ENCODE peak calls at places on chromosomes 1 and 21, in nine cellular contexts. One of them, this sample, is unnamed. For H3K9me3, the result is how much of the 10 kb centered on the place peaks cover.

GRCh38 chr1:242004751-242005495 is 6.0 kb upstream of the MAP1LC3C start:
- DNase-seq in adrenal gland: no peak
- DNase-seq in IMR-90: no peak
- DNase-seq in left lung: no peak
- DNase-seq in astrocyte: peak
- DNase-seq in body of pancreas: no peak
- DNase-seq in left ventricle myocardium inferior: no peak
- DNase-seq in AG04450: no peak
- DNase-seq in lower lobe of right lung: no peak
- DNase-seq in this sample: no peak

GRCh38 chr1:215568287-215568692 is 1.2 kb downstream of the KCTD3 start:
- DNase-seq in adrenal gland: no peak
- DNase-seq in IMR-90: peak
- DNase-seq in left lung: no peak
- DNase-seq in astrocyte: peak
- DNase-seq in body of pancreas: peak
- DNase-seq in left ventricle myocardium inferior: no peak
- DNase-seq in AG04450: peak
- DNase-seq in lower lobe of right lung: no peak
- DNase-seq in this sample: peak

GRCh38 chr1:44029911-44030605 is 1.2 kb downstream of the SLC6A9 start:
- DNase-seq in adrenal gland: peak
- DNase-seq in IMR-90: peak
- DNase-seq in left lung: peak
- DNase-seq in astrocyte: peak
- DNase-seq in body of pancreas: peak
- DNase-seq in left ventricle myocardium inferior: peak
- DNase-seq in AG04450: peak
- DNase-seq in lower lobe of right lung: peak
- DNase-seq in this sample: peak

GRCh38 chr1:30929135-30929889 is 20.8 kb upstream of the SDC3 start:
- DNase-seq in adrenal gland: peak
- DNase-seq in IMR-90: peak
- DNase-seq in left lung: no peak
- DNase-seq in astrocyte: no peak
- DNase-seq in body of pancreas: peak
- DNase-seq in left ventricle myocardium inferior: no peak
- DNase-seq in AG04450: no peak
- DNase-seq in lower lobe of right lung: no peak
- DNase-seq in this sample: no peak

GRCh38 chr1:16196874-16197273 is 15.6 kb downstream of the ARHGEF19 start:
- DNase-seq in adrenal gland: no peak
- DNase-seq in IMR-90: no peak
- DNase-seq in left lung: no peak
- DNase-seq in astrocyte: no peak
- DNase-seq in body of pancreas: no peak
- DNase-seq in left ventricle myocardium inferior: no peak
- DNase-seq in AG04450: no peak
- DNase-seq in lower lobe of right lung: no peak
- DNase-seq in this sample: no peak

GRCh38 chr1:213242883-213243282 is 191.8 kb downstream of the RPS6KC1 start:
- DNase-seq in adrenal gland: no peak
- DNase-seq in IMR-90: no peak
- DNase-seq in left lung: no peak
- DNase-seq in astrocyte: no peak
- DNase-seq in body of pancreas: no peak
- DNase-seq in left ventricle myocardium inferior: no peak
- DNase-seq in AG04450: no peak
- DNase-seq in lower lobe of right lung: no peak
- DNase-seq in this sample: no peak

GRCh38 chr1:227915564-227916553 is 31.9 kb downstream of the WNT9A start:
- DNase-seq in adrenal gland: no peak
- DNase-seq in IMR-90: no peak
- DNase-seq in left lung: no peak
- DNase-seq in astrocyte: no peak
- DNase-seq in body of pancreas: no peak
- DNase-seq in left ventricle myocardium inferior: no peak
- DNase-seq in AG04450: no peak
- DNase-seq in lower lobe of right lung: no peak
- DNase-seq in this sample: no peak

GRCh38 chr1:225848044-225848955 is 33.9 kb downstream of the TMEM63A start:
- DNase-seq in adrenal gland: no peak
- DNase-seq in IMR-90: peak
- DNase-seq in left lung: no peak
- DNase-seq in astrocyte: no peak
- DNase-seq in body of pancreas: no peak
- DNase-seq in left ventricle myocardium inferior: no peak
- DNase-seq in AG04450: no peak
- DNase-seq in lower lobe of right lung: no peak
- DNase-seq in this sample: no peak

GRCh38 chr1:63103682-63104081 is 218.7 kb upstream of the FOXD3 start:
- DNase-seq in adrenal gland: no peak
- DNase-seq in IMR-90: no peak
- DNase-seq in left lung: no peak
- DNase-seq in astrocyte: no peak
- DNase-seq in body of pancreas: no peak
- DNase-seq in left ventricle myocardium inferior: no peak
- DNase-seq in AG04450: no peak
- DNase-seq in lower lobe of right lung: no peak
- DNase-seq in this sample: no peak

GRCh38 chr1:245118806-245119205 is 36.0 kb upstream of the KIF26B start:
- DNase-seq in adrenal gland: no peak
- DNase-seq in IMR-90: no peak
- DNase-seq in left lung: no peak
- DNase-seq in astrocyte: no peak
- DNase-seq in body of pancreas: no peak
- DNase-seq in left ventricle myocardium inferior: no peak
- DNase-seq in AG04450: no peak
- DNase-seq in lower lobe of right lung: no peak
- DNase-seq in this sample: peak

GRCh38 chr1:63368131-63368530 is 704 bp downstream of the ALG6 start:
- DNase-seq in adrenal gland: no peak
- DNase-seq in IMR-90: no peak
- DNase-seq in left lung: no peak
- DNase-seq in astrocyte: peak
- DNase-seq in body of pancreas: no peak
- DNase-seq in left ventricle myocardium inferior: no peak
- DNase-seq in AG04450: no peak
- DNase-seq in lower lobe of right lung: no peak
- DNase-seq in this sample: no peak

GRCh38 chr1:226664413-226665101 is 74.5 kb downstream of the ITPKB start:
- DNase-seq in adrenal gland: no peak
- DNase-seq in IMR-90: peak
- DNase-seq in left lung: peak
- DNase-seq in astrocyte: peak
- DNase-seq in body of pancreas: peak
- DNase-seq in left ventricle myocardium inferior: peak
- DNase-seq in AG04450: peak
- DNase-seq in lower lobe of right lung: peak
- DNase-seq in this sample: peak

GRCh38 chr1:27139980-27140379 is 14.9 kb downstream of the SLC9A1 start:
- DNase-seq in adrenal gland: no peak
- DNase-seq in IMR-90: no peak
- DNase-seq in left lung: peak
- DNase-seq in astrocyte: no peak
- DNase-seq in body of pancreas: no peak
- DNase-seq in left ventricle myocardium inferior: no peak
- DNase-seq in AG04450: no peak
- DNase-seq in lower lobe of right lung: no peak
- DNase-seq in this sample: no peak

GRCh38 chr1:166822385-166822784 is 16.9 kb upstream of the POGK start:
- DNase-seq in adrenal gland: no peak
- DNase-seq in IMR-90: no peak
- DNase-seq in left lung: no peak
- DNase-seq in astrocyte: no peak
- DNase-seq in body of pancreas: no peak
- DNase-seq in left ventricle myocardium inferior: no peak
- DNase-seq in AG04450: no peak
- DNase-seq in lower lobe of right lung: no peak
- DNase-seq in this sample: no peak
- TF ChIP-seq CTCF in adrenal gland: no peak
- TF ChIP-seq CTCF in IMR-90: no peak
- TF ChIP-seq CTCF in left lung: no peak
- TF ChIP-seq CTCF in astrocyte: no peak
- TF ChIP-seq CTCF in body of pancreas: no peak
- TF ChIP-seq CTCF in left ventricle myocardium inferior: peak
- TF ChIP-seq CTCF in AG04450: peak
- TF ChIP-seq CTCF in lower lobe of right lung: no peak
- TF ChIP-seq CTCF in this sample: no peak

DNA sequence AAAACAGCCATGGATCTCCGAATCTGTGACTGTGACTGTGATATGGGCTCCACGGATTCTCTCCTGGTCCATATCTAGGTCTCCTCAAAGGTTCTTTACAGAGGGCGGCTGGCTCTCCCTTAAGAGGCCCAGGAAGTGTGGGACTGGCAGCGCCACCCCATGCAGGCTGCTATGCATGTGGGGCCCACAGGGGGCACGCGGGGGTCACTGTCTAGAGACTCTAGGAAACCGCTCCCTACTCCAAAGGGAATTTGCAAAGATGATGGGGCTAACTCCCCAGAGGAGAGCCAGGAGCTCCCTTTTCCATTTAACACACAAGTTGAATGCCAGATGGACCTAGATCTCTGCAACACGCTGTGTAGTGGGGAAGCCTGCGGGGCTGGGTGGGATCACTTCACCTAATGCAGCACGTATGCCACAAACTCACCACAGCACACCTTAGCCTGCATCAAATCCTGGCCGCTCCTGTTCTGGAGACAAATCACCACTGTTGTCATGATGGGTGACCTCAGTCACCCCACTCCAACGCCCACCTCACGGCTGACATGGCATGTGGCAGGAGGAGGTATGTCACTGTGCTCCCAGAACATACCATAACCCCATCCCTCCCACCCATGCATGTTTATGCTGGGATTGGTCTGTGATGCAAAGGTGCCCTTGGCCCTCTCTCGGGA is 61.7 kb downstream of the SLC45A1 start:
- DNase-seq in adrenal gland: no peak
- DNase-seq in IMR-90: no peak
- DNase-seq in left lung: no peak
- DNase-seq in astrocyte: no peak
- DNase-seq in body of pancreas: no peak
- DNase-seq in left ventricle myocardium inferior: no peak
- DNase-seq in AG04450: no peak
- DNase-seq in lower lobe of right lung: no peak
- DNase-seq in this sample: no peak
- H3K27ac ChIP-seq in adrenal gland: peak
- H3K27ac ChIP-seq in IMR-90: peak
- H3K27ac ChIP-seq in left lung: peak
- H3K27ac ChIP-seq in astrocyte: no peak
- H3K27ac ChIP-seq in body of pancreas: peak
- H3K27ac ChIP-seq in left ventricle myocardium inferior: peak
- H3K27ac ChIP-seq in AG04450: no peak
- H3K27ac ChIP-seq in lower lobe of right lung: peak
- H3K27ac ChIP-seq in this sample: peak

GRCh38 chr1:2904191-2904590 is 102.7 kb upstream of the TTC34 start:
- DNase-seq in adrenal gland: no peak
- DNase-seq in IMR-90: no peak
- DNase-seq in left lung: no peak
- DNase-seq in astrocyte: no peak
- DNase-seq in body of pancreas: no peak
- DNase-seq in left ventricle myocardium inferior: no peak
- DNase-seq in AG04450: no peak
- DNase-seq in lower lobe of right lung: no peak
- DNase-seq in this sample: no peak
- H3K9me3 ChIP-seq in adrenal gland: under half
- H3K9me3 ChIP-seq in IMR-90: half or more
- H3K9me3 ChIP-seq in left lung: under half
- H3K9me3 ChIP-seq in astrocyte: under half
- H3K9me3 ChIP-seq in body of pancreas: under half
- H3K9me3 ChIP-seq in left ventricle myocardium inferior: under half
- H3K9me3 ChIP-seq in AG04450: half or more
- H3K9me3 ChIP-seq in lower lobe of right lung: under half
- H3K9me3 ChIP-seq in this sample: under half

GRCh38 chr21:44972301-44972814 is 32.5 kb downstream of the SLX9 start:
- DNase-seq in adrenal gland: no peak
- DNase-seq in IMR-90: no peak
- DNase-seq in left lung: no peak
- DNase-seq in astrocyte: no peak
- DNase-seq in body of pancreas: no peak
- DNase-seq in left ventricle myocardium inferior: no peak
- DNase-seq in AG04450: no peak
- DNase-seq in lower lobe of right lung: no peak
- DNase-seq in this sample: peak
- TF ChIP-seq CTCF in adrenal gland: no peak
- TF ChIP-seq CTCF in IMR-90: no peak
- TF ChIP-seq CTCF in left lung: no peak
- TF ChIP-seq CTCF in astrocyte: no peak
- TF ChIP-seq CTCF in body of pancreas: no peak
- TF ChIP-seq CTCF in left ventricle myocardium inferior: no peak
- TF ChIP-seq CTCF in AG04450: no peak
- TF ChIP-seq CTCF in lower lobe of right lung: no peak
- TF ChIP-seq CTCF in this sample: no peak

This sample was measured in sigmoid colon.